ENCODE peak calls at places on chromosomes 1 and 21, in seven cellular contexts. L, A, V, S, G, T and E are unnamed samples.

GRCh38 chr1:100989306-100990077 is 36.1 kb downstream of the DPH5 start:
- DNase-seq in T (no peak), L (no peak), G (no peak), A (no peak), S (no peak), V (peak; percentile 94), E (peak; percentile 88)

GRCh38 chr1:94310570-94311270 is 73.3 kb upstream of the ARHGAP29 start:
- DNase-seq in G (no peak), L (no peak), A (no peak), S (no peak), V (no peak), T (no peak), E (no peak)

GRCh38 chr1:199742547-199742946 is 285.0 kb upstream of the NR5A2 start:
- DNase-seq in L (no peak), V (peak; percentile 98), G (peak; percentile 39), A (no peak), T (peak; percentile 43), S (no peak), E (peak; percentile 91)

GRCh38 chr21:29320021-29320420 is 21.3 kb downstream of the BACH1 start:
- DNase-seq in T (no peak), V (no peak), L (no peak), A (no peak), S (no peak), G (no peak), E (no peak)

GRCh38 chr1:53398585-53399365 is 60.4 kb upstream of the DMRTB1 start:
- DNase-seq in T (no peak), L (peak; percentile 18), S (no peak), A (no peak), G (no peak), V (no peak), E (no peak)

GRCh38 chr1:187051618-187052232 is 223.0 kb downstream of the PLA2G4A start:
- DNase-seq in V (peak; percentile 58), T (peak; percentile 66), L (no peak), S (no peak), G (peak; percentile 61), A (peak; percentile 42), E (peak; percentile 40)

GRCh38 chr21:22961248-22961647 is 1963.0 kb downstream of the NCAM2 start:
- DNase-seq in G (no peak), V (no peak), A (no peak), L (no peak), S (no peak), T (no peak), E (no peak)

GRCh38 chr1:198912046-198912445 is 273.2 kb downstream of the PTPRC start:
- DNase-seq in T (peak; percentile 28), S (no peak), V (no peak), G (no peak), A (no peak), L (no peak), E (no peak)

GRCh38 chr1:169160845-169161511 is 54.5 kb downstream of the ATP1B1 start:
- DNase-seq in L (no peak), V (peak; percentile 52), T (no peak), G (no peak), S (no peak), A (no peak), E (peak; percentile 7)

GRCh38 chr1:203040518-203041275 is 14.4 kb downstream of the PPFIA4 start:
- DNase-seq in L (no peak), G (peak; percentile 77), V (no peak), A (no peak), T (peak; percentile 72), S (no peak), E (no peak)

GRCh38 chr1:34066921-34067603 is 98.0 kb downstream of the CSMD2 start:
- DNase-seq in T (peak; percentile 84), A (no peak), V (peak; percentile 33), L (no peak), S (no peak), G (no peak), E (no peak)

GRCh38 chr1:155913969-155914757 is 3.0 kb upstream of the RIT1 start:
- DNase-seq in T (no peak), A (no peak), L (no peak), V (peak; percentile 89), S (no peak), G (no peak), E (peak; percentile 83)

GRCh38 chr1:111139234-111139955 is 498 bp downstream of the DRAM2 start:
- DNase-seq in L (peak; percentile 47), T (peak; percentile 70), V (peak; percentile 58), G (peak; percentile 89), S (no peak), A (peak; percentile 65), E (peak; percentile 82)

GRCh38 chr1:10217748-10218441 is 7.5 kb downstream of the KIF1B start:
- DNase-seq in S (no peak), T (peak; percentile 24), A (no peak), V (no peak), G (no peak), L (no peak), E (peak; percentile 62)

GRCh38 chr1:110235839-110236682 is 25.9 kb downstream of the KCNC4 start:
- DNase-seq in L (no peak), S (no peak), A (no peak), G (peak; percentile 28), V (peak; percentile 85), T (peak; percentile 83), E (peak; percentile 49)

GRCh38 chr1:69985901-69986439 is 219.4 kb downstream of the LRRC40 start:
- DNase-seq in V (peak; percentile 32), A (no peak), L (no peak), S (no peak), G (no peak), T (no peak), E (peak; percentile 8)

GRCh38 chr1:47948126-47948525 is 49.1 kb downstream of the TRABD2B start:
- DNase-seq in S (no peak), V (no peak), L (peak; percentile 60), G (peak; percentile 79), T (no peak), A (no peak), E (peak; percentile 3)

GRCh38 chr1:62530516-62531154 is 66.7 kb upstream of the ANGPTL3 start:
- DNase-seq in L (peak; percentile 84), A (peak; percentile 15), G (peak; percentile 76), V (peak; percentile 40), S (peak; percentile 75), T (peak; percentile 62), E (peak; percentile 40)

GRCh38 chr1:66681686-66682085 is 70.6 kb upstream of the DYNLT5 start:
- DNase-seq in L (no peak), T (no peak), A (no peak), G (no peak), V (no peak), S (no peak), E (no peak)

GRCh38 chr1:8384577-8384976 is 66.7 kb downstream of the SLC45A1 start:
- DNase-seq in G (no peak), V (no peak), A (no peak), L (no peak), S (no peak), T (peak; percentile 12), E (peak; percentile 51)

DNA sequence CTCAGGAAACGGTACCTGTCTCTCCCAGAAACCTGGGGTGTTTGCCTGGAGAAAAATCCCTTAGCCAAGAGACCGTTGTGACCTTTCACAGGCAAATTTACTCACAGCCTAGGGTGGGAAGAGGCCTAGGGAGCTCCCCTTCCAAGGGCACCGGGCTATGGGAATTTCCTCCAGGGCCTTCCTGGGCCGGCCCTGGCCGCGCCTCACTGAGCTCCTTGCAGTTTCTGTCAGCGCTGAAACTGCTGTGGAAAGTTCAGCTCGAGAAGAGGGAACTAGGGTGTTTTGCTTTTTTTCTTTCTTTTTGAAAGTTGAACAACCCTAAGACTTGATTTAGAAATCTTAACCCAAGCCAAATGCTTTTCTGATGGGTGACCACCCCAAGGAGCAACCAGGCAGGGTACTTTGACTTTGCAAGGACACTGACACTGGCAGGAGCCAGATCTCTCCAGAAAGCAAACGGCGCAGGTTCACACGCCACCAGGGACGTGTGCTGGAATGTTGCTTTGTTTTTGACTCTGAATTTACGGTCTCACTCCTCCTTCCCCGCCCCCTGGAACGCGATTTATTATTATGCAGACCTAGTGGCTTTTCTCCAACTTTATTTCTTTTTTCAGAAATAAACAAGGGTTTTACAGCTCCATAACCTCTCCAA is 229.6 kb upstream of the JUN start:
- DNase-seq in S (peak; percentile 52), G (peak; percentile 69), T (peak; percentile 21), L (peak; percentile 58), A (peak; percentile 21), V (peak; percentile 36), E (peak; percentile 77)
- H4K8ac ChIP-seq in S (peak overlapping the region; percentile 54), G (no peak overlapping the region), T (peak overlapping the region; percentile 39), L (no peak overlapping the region), A (no peak overlapping the region), V (peak overlapping the region; percentile 93), E (peak overlapping the region; percentile 82)

GRCh38 chr1:157367870-157368269 is 184.4 kb downstream of the FCRL5 start:
- DNase-seq in T (no peak), L (no peak), G (no peak), V (no peak), A (no peak), S (no peak), E (no peak)
- H4K8ac ChIP-seq in T (no peak overlapping the region), L (no peak overlapping the region), G (no peak overlapping the region), V (no peak overlapping the region), A (no peak overlapping the region), S (no peak overlapping the region), E (no peak overlapping the region)

DNA sequence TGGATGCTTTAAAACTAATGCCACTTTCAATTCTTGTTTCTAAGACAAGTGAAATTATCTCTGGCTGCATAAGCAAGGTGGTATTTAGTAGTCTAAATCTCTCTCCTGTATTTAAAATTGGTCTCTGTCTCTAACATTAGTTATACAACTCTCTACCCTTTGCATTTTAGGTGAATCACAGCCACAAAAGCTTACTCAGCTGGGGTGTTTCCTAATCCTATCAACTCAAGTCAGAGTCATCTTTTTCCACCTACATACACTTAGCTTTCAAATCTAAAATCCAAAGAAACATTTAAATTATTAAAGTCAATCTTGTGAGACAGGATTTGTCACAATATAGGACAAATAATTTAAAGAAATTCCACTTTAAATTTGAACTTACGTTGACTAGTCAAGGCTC is 255.1 kb upstream of the CXADR start:
- DNase-seq in L (no peak), G (no peak), A (no peak), T (no peak), S (no peak), V (no peak), E (no peak)
- H4K8ac ChIP-seq in L (no peak overlapping the region), G (no peak overlapping the region), A (no peak overlapping the region), T (no peak overlapping the region), S (no peak overlapping the region), V (no peak overlapping the region), E (no peak overlapping the region)

GRCh38 chr1:145730467-145730866 is 11.2 kb downstream of the CD160 start:
- DNase-seq in L (no peak), V (no peak), G (no peak), S (no peak), A (no peak), T (peak; percentile 64), E (no peak)
- H4K8ac ChIP-seq in L (no peak overlapping the region), V (no peak overlapping the region), G (no peak overlapping the region), S (no peak overlapping the region), A (no peak overlapping the region), T (no peak overlapping the region), E (no peak overlapping the region)

DNA sequence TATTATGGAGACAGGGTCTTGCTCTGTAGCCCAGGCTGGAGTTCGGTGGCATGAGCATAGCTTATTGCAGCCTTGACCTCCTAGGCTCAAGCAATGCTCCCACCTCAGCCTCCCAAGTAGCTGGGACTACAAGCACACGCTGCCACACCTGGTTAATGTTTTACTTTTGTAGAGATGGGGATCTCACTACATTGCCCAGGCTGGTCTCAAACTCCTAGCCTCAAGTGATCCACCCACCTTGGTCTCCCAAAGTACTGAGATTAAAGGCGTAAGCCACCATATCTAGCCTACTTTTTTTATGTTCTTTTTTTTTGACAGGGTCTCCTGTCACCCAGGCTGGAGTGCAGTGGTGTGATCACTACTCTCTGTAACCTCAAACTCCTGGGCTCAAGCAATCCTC is 5.9 kb upstream of the BCL2L15 start:
- DNase-seq in L (no peak), G (no peak), A (no peak), S (no peak), T (no peak), V (no peak), E (no peak)
- H4K8ac ChIP-seq in L (no peak overlapping the region), G (no peak overlapping the region), A (no peak overlapping the region), S (no peak overlapping the region), T (no peak overlapping the region), V (no peak overlapping the region), E (no peak overlapping the region)

GRCh38 chr1:61183471-61184034 is 101.2 kb downstream of the NFIA start:
- DNase-seq in V (peak; percentile 36), A (no peak), G (no peak), T (no peak), L (no peak), S (no peak), E (no peak)
- H4K8ac ChIP-seq in V (no peak overlapping the region), A (no peak overlapping the region), G (no peak overlapping the region), T (no peak overlapping the region), L (no peak overlapping the region), S (no peak overlapping the region), E (no peak overlapping the region)